ENCODE peak calls at places on chromosome 13, in ten cellular contexts. One of them, this sample, is unnamed.

GRCh38 chr13:43911871-43912270 is 32.2 kb downstream of the LACC1 start:
- DNase-seq in neural progenitor cell: no peak
- DNase-seq in BJ: no peak
- DNase-seq in heart left ventricle: no peak
- DNase-seq in thoracic aorta: no peak
- DNase-seq in uterus: no peak
- DNase-seq in keratinocyte: no peak
- DNase-seq in coronary artery: no peak
- DNase-seq in GM23338: no peak
- DNase-seq in AG04450: no peak
- DNase-seq in this sample: no peak

GRCh38 chr13:106063591-106064308 is 471.7 kb downstream of the EFNB2 start:
- DNase-seq in neural progenitor cell: no peak
- DNase-seq in BJ: no peak
- DNase-seq in heart left ventricle: no peak
- DNase-seq in thoracic aorta: no peak
- DNase-seq in uterus: no peak
- DNase-seq in keratinocyte: peak
- DNase-seq in coronary artery: no peak
- DNase-seq in GM23338: no peak
- DNase-seq in AG04450: peak
- DNase-seq in this sample: no peak

GRCh38 chr13:95224064-95224463 is 77.2 kb downstream of the ABCC4 start:
- DNase-seq in neural progenitor cell: no peak
- DNase-seq in BJ: no peak
- DNase-seq in heart left ventricle: no peak
- DNase-seq in thoracic aorta: no peak
- DNase-seq in uterus: no peak
- DNase-seq in keratinocyte: no peak
- DNase-seq in coronary artery: no peak
- DNase-seq in GM23338: no peak
- DNase-seq in AG04450: no peak
- DNase-seq in this sample: no peak

GRCh38 chr13:21033866-21034601 is 27.4 kb downstream of the LATS2 start:
- DNase-seq in neural progenitor cell: no peak
- DNase-seq in BJ: no peak
- DNase-seq in heart left ventricle: no peak
- DNase-seq in thoracic aorta: no peak
- DNase-seq in uterus: peak
- DNase-seq in keratinocyte: no peak
- DNase-seq in coronary artery: no peak
- DNase-seq in GM23338: no peak
- DNase-seq in AG04450: no peak
- DNase-seq in this sample: no peak

GRCh38 chr13:113040597-113041292 is 64.8 kb upstream of the F7 start:
- DNase-seq in neural progenitor cell: no peak
- DNase-seq in BJ: no peak
- DNase-seq in heart left ventricle: no peak
- DNase-seq in thoracic aorta: no peak
- DNase-seq in uterus: no peak
- DNase-seq in keratinocyte: no peak
- DNase-seq in coronary artery: no peak
- DNase-seq in GM23338: no peak
- DNase-seq in AG04450: no peak
- DNase-seq in this sample: no peak

GRCh38 chr13:111913790-111914189 is 153.2 kb upstream of the SOX1 start:
- DNase-seq in neural progenitor cell: no peak
- DNase-seq in BJ: no peak
- DNase-seq in heart left ventricle: no peak
- DNase-seq in thoracic aorta: no peak
- DNase-seq in uterus: no peak
- DNase-seq in keratinocyte: no peak
- DNase-seq in coronary artery: peak
- DNase-seq in GM23338: no peak
- DNase-seq in AG04450: no peak
- DNase-seq in this sample: no peak

GRCh38 chr13:93727301-93728141 is 500.9 kb downstream of the GPC6 start:
- DNase-seq in neural progenitor cell: no peak
- DNase-seq in BJ: peak
- DNase-seq in heart left ventricle: no peak
- DNase-seq in thoracic aorta: no peak
- DNase-seq in uterus: no peak
- DNase-seq in keratinocyte: no peak
- DNase-seq in coronary artery: no peak
- DNase-seq in GM23338: no peak
- DNase-seq in AG04450: no peak
- DNase-seq in this sample: peak

GRCh38 chr13:110361365-110361911 is 54.4 kb downstream of the COL4A2 start:
- DNase-seq in neural progenitor cell: no peak
- DNase-seq in BJ: no peak
- DNase-seq in heart left ventricle: peak
- DNase-seq in thoracic aorta: peak
- DNase-seq in uterus: peak
- DNase-seq in keratinocyte: no peak
- DNase-seq in coronary artery: peak
- DNase-seq in GM23338: no peak
- DNase-seq in AG04450: no peak
- DNase-seq in this sample: peak

DNA sequence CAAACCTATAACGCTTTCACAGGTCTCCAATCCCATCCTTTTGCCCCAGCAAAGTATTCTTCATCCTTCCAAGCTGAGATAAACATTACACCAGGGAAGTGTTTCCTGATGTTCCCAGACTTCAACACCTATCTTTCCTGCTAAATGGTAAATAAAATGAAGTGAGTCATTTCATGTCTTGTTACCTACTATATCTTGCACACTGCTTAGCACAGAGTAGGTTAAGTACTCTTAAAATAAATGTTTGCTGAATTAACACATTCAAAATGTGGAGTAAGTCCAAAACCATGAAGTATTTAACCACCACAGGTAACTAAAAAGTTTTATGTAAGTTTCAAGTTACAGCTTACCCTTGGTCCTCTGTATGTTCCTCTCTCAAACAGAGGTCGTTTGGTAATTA is 3.4 kb downstream of the RBM26 start:
- DNase-seq in neural progenitor cell: no peak
- DNase-seq in BJ: no peak
- DNase-seq in heart left ventricle: no peak
- DNase-seq in thoracic aorta: no peak
- DNase-seq in uterus: no peak
- DNase-seq in keratinocyte: no peak
- DNase-seq in coronary artery: no peak
- DNase-seq in GM23338: no peak
- DNase-seq in AG04450: no peak
- DNase-seq in this sample: no peak
- H3K4me3 ChIP-seq in neural progenitor cell: peak
- H3K4me3 ChIP-seq in BJ: no peak
- H3K4me3 ChIP-seq in heart left ventricle: no peak
- H3K4me3 ChIP-seq in thoracic aorta: no peak
- H3K4me3 ChIP-seq in uterus: no peak
- H3K4me3 ChIP-seq in keratinocyte: no peak
- H3K4me3 ChIP-seq in coronary artery: no peak
- H3K4me3 ChIP-seq in GM23338: peak
- H3K4me3 ChIP-seq in AG04450: no peak
- H3K4me3 ChIP-seq in this sample: no peak

GRCh38 chr13:55516610-55517009 is 1624.1 kb upstream of the PRR20A start:
- DNase-seq in neural progenitor cell: no peak
- DNase-seq in BJ: no peak
- DNase-seq in heart left ventricle: no peak
- DNase-seq in thoracic aorta: no peak
- DNase-seq in uterus: no peak
- DNase-seq in keratinocyte: no peak
- DNase-seq in coronary artery: no peak
- DNase-seq in GM23338: no peak
- DNase-seq in AG04450: no peak
- DNase-seq in this sample: no peak

DNA sequence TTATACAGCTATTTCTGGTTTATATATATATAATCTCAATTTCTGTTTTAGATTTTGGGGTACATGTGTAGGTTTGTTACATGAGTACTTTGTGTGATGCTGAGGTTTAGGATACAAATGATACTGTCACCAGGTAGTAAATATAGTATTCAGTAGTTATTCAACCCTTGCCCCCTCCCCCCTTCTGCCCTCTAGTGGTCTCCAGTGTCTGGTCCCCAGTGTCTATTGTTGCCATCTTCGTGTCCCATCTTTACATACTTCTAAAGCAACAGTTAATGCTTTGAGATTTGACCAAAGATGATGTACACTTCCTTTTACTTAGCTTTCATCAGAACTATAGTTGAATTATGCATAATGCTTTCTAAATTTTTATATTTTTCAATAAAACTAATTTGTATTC is 1623.4 kb upstream of the PRR20A start:
- DNase-seq in neural progenitor cell: peak
- DNase-seq in BJ: no peak
- DNase-seq in heart left ventricle: no peak
- DNase-seq in thoracic aorta: no peak
- DNase-seq in uterus: no peak
- DNase-seq in keratinocyte: no peak
- DNase-seq in coronary artery: no peak
- DNase-seq in GM23338: peak
- DNase-seq in AG04450: no peak
- DNase-seq in this sample: no peak
- TF ChIP-seq CTCF in neural progenitor cell: peak
- TF ChIP-seq CTCF in BJ: no peak
- TF ChIP-seq CTCF in heart left ventricle: no peak
- TF ChIP-seq CTCF in thoracic aorta: no peak
- TF ChIP-seq CTCF in uterus: no peak
- TF ChIP-seq CTCF in keratinocyte: no peak
- TF ChIP-seq CTCF in coronary artery: no peak
- TF ChIP-seq CTCF in GM23338: peak
- TF ChIP-seq CTCF in AG04450: no peak
- TF ChIP-seq CTCF in this sample: no peak

DNA sequence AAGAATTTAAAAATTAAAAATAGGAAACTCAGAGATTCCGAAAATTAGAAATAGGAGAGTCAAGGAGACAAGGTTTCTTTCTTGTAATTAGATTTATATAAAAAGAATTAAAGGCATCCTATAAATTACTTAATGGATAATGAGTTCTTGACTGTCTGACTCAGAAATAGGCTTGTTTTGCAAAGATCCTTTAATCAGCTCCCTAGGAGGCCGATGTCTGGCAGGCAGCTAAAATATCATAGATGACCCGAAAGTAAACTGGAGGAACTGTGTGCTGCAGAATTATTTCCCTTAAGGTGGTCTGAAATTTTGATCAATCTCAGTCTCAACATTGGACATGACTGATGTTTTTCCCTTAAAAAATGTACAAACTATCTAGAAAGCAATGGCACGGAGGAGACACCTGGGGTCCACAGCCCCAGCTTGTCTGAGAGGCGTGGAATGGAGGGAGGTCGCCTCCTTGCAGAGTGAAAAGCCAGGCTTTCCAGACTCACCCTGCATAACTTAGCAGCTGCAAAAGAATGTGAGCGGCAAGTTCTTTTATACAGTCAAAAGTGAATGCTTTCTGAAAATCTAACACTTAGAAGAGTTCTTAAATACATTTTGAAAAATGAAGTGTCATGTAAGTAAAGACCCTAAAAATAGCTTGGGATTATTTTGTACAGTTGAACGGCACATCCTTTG is 44.7 kb downstream of the MBNL2 start:
- DNase-seq in neural progenitor cell: peak
- DNase-seq in BJ: no peak
- DNase-seq in heart left ventricle: no peak
- DNase-seq in thoracic aorta: no peak
- DNase-seq in uterus: no peak
- DNase-seq in keratinocyte: no peak
- DNase-seq in coronary artery: no peak
- DNase-seq in GM23338: peak
- DNase-seq in AG04450: no peak
- DNase-seq in this sample: no peak
- H3K4me3 ChIP-seq in neural progenitor cell: no peak
- H3K4me3 ChIP-seq in BJ: no peak
- H3K4me3 ChIP-seq in heart left ventricle: no peak
- H3K4me3 ChIP-seq in thoracic aorta: peak
- H3K4me3 ChIP-seq in uterus: no peak
- H3K4me3 ChIP-seq in keratinocyte: no peak
- H3K4me3 ChIP-seq in coronary artery: peak
- H3K4me3 ChIP-seq in GM23338: no peak
- H3K4me3 ChIP-seq in AG04450: no peak
- H3K4me3 ChIP-seq in this sample: no peak

DNA sequence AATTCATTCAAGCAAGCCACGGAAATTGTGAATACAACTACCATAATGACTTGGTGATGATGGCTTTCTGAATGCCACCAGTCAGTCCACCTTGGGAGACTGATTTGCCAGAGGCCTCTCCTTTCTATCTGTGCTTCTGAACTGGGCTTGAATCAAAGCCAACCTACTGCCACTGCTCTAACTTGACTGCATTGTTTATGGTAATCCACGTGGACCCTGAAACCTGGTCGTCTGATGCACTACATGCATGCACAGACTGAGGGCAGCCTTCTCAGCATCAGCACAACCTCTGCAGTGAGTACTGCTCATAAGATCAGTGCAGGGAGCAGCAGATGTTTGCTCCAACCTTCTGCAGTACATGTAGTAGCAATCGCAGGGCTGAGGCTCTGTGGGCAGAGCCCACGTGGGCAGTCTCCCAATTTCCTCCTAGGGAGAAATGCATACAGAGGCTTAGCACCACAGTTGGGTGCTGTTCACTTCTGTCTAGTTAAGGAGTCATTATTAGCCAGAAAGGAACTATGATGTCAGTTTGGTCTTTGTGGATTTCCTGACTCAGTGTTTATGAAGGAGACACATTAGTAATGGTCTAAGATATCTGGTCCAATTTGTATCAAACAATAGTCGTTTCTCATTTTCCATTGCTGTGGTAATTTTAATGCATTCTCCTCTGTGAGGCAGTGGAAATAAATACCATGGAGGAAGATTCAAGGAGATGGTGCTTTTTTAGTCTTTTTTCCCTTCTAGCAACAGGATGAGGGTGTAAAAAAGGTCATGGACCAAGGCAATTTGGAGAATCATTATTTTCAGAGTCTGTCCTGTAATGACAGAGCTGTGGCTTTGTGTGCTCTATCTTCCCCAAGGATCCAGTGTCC is 82.5 kb downstream of the AKAP11 start:
- DNase-seq in neural progenitor cell: peak
- DNase-seq in BJ: no peak
- DNase-seq in heart left ventricle: peak
- DNase-seq in thoracic aorta: no peak
- DNase-seq in uterus: no peak
- DNase-seq in keratinocyte: no peak
- DNase-seq in coronary artery: no peak
- DNase-seq in GM23338: peak
- DNase-seq in AG04450: peak
- DNase-seq in this sample: peak
- TF ChIP-seq CTCF in neural progenitor cell: no peak
- TF ChIP-seq CTCF in BJ: no peak
- TF ChIP-seq CTCF in heart left ventricle: no peak
- TF ChIP-seq CTCF in thoracic aorta: no peak
- TF ChIP-seq CTCF in uterus: no peak
- TF ChIP-seq CTCF in keratinocyte: peak
- TF ChIP-seq CTCF in coronary artery: no peak
- TF ChIP-seq CTCF in GM23338: peak
- TF ChIP-seq CTCF in AG04450: peak
- TF ChIP-seq CTCF in this sample: peak